ENCODE peak calls at places on chromosomes 1 and 21, in six cellular contexts. Z is stimulated activated CD4-positive, alpha-beta T cell treated with anti-CD3 and anti-CD28 coated beads, Interleukin-12 subunit alpha, Interleukin-12 subunit beta, amount 100 ng/mL, for 4 hours; S is AG09309; H is GM13976; I is naive thymus-derived CD4-positive, alpha-beta T cell; U is EL. N is an unnamed sample.

GRCh38 chr21:45651921-45652320 is 8.4 kb downstream of the PCBP3 start:
- DNase-seq in H (no peak), I (no peak), U (no peak), S (no peak), Z (no peak), N (no peak)

GRCh38 chr1:228646717-228647522 is 88.4 kb upstream of the RHOU start:
- DNase-seq in I (peak), U (peak), H (peak), Z (peak), S (no peak), N (peak)

GRCh38 chr1:94648225-94649007 is 106.9 kb upstream of the F3 start:
- DNase-seq in I (no peak), S (peak), Z (no peak), H (no peak), U (peak), N (peak)

GRCh38 chr1:10459185-10459584 is 9.4 kb downstream of the CORT start:
- DNase-seq in S (peak), Z (no peak), I (no peak), U (peak), H (no peak), N (peak)

GRCh38 chr1:40886318-40887011 is 24.3 kb upstream of the CITED4 start:
- DNase-seq in Z (no peak), U (no peak), I (no peak), H (no peak), S (no peak), N (no peak)

GRCh38 chr1:183470961-183471747 is 1.1 kb upstream of the SMG7 start:
- DNase-seq in Z (peak), U (peak), S (peak), H (peak), I (peak), N (peak)

GRCh38 chr1:170758992-170759391 is 95.1 kb downstream of the PRRX1 start:
- DNase-seq in U (no peak), S (no peak), I (no peak), Z (no peak), H (no peak), N (no peak)

GRCh38 chr1:70072239-70072751 is 133.1 kb downstream of the LRRC40 start:
- DNase-seq in Z (no peak), H (no peak), S (peak), I (no peak), U (peak), N (no peak)

GRCh38 chr1:2242814-2243725 is 15.0 kb downstream of the SKI start:
- DNase-seq in H (no peak), I (no peak), S (no peak), Z (no peak), U (no peak), N (no peak)

GRCh38 chr1:84620720-84621313 is 46.6 kb upstream of the CTBS start:
- DNase-seq in H (peak), U (peak), Z (peak), I (peak), S (no peak), N (no peak)

GRCh38 chr1:246147471-246148461 is 359.3 kb downstream of the SMYD3 start:
- DNase-seq in U (no peak), Z (no peak), I (no peak), S (no peak), H (no peak), N (no peak)

N was measured in HFF-Myc.